ENCODE peak calls at places on chromosomes 6 and 20, in seven cellular contexts. K is A549; S is naive thymus-derived CD4-positive, alpha-beta T cell; X is CD4-positive, alpha-beta T cell; L is ascending aorta; Q is psoas muscle; U is vagina. I is an unnamed sample.

GRCh38 chr20:30912006-30912660 is 345.3 kb upstream of the DEFB115 start:
- DNase-seq in K (no peak), Q (no peak), U (no peak), X (no peak), L (no peak), S (no peak), I (no peak)

GRCh38 chr6:10305740-10306423 is 109.0 kb downstream of the TFAP2A start:
- DNase-seq in X (no peak), L (no peak), S (no peak), K (peak), Q (no peak), U (no peak), I (no peak)

GRCh38 chr6:154371337-154371736 is 14.7 kb upstream of the IPCEF1 start:
- DNase-seq in U (no peak), S (no peak), Q (no peak), K (no peak), L (no peak), X (no peak), I (no peak)

GRCh38 chr6:41909727-41910126 is 11.2 kb downstream of the MED20 start:
- DNase-seq in Q (no peak), S (no peak), X (no peak), L (no peak), U (no peak), K (no peak), I (no peak)

GRCh38 chr20:59817406-59817805 is 116.0 kb downstream of the SYCP2 start:
- DNase-seq in X (no peak), U (no peak), S (no peak), Q (no peak), K (no peak), L (no peak), I (no peak)

GRCh38 chr6:113903666-113904330 is 46.7 kb downstream of the MARCKS start:
- DNase-seq in L (no peak), U (no peak), K (no peak), X (no peak), Q (no peak), S (no peak), I (no peak)

GRCh38 chr6:15427360-15428070 is 181.6 kb downstream of the JARID2 start:
- DNase-seq in L (no peak), U (no peak), K (no peak), Q (no peak), S (no peak), X (no peak), I (no peak)

GRCh38 chr6:87705070-87705691 is 3.1 kb upstream of the AKIRIN2 start:
- DNase-seq in K (peak), S (no peak), Q (no peak), X (no peak), L (no peak), U (no peak), I (no peak)

GRCh38 chr6:43488667-43489276 is 11.4 kb downstream of the TJAP1 start:
- DNase-seq in S (no peak), K (no peak), Q (no peak), X (no peak), L (no peak), U (no peak), I (no peak)

GRCh38 chr6:116680880-116681672 is at the start of gene KPNA5:
- DNase-seq in X (peak), U (no peak), L (peak), K (peak), Q (peak), S (peak), I (peak)

GRCh38 chr6:98871057-98871456 is 36.7 kb downstream of the POU3F2 start:
- DNase-seq in K (no peak), L (no peak), Q (no peak), S (no peak), X (no peak), U (no peak), I (no peak)

GRCh38 chr20:37257530-37257929 is 4.1 kb downstream of the GHRH start:
- DNase-seq in X (no peak), U (no peak), L (no peak), Q (no peak), K (no peak), S (no peak), I (no peak)

GRCh38 chr6:122789862-122790739 is 1.0 kb downstream of the SMPDL3A start:
- DNase-seq in L (no peak), K (no peak), Q (peak), U (no peak), X (no peak), S (no peak), I (no peak)

GRCh38 chr6:35385457-35386202 is 43.3 kb downstream of the PPARD start:
- DNase-seq in X (no peak), L (no peak), Q (peak), K (no peak), S (no peak), U (no peak), I (no peak)

GRCh38 chr6:41467627-41468404 is 78.4 kb upstream of the FOXP4 start:
- DNase-seq in X (no peak), Q (no peak), S (no peak), K (no peak), L (no peak), U (no peak), I (no peak)

GRCh38 chr6:170053966-170054661 is 236.8 kb downstream of the DLL1 start:
- DNase-seq in X (no peak), Q (no peak), K (no peak), L (no peak), S (no peak), U (no peak), I (no peak)

GRCh38 chr6:42131531-42131930 is 10.9 kb downstream of the C6orf132 start:
- DNase-seq in S (no peak), Q (no peak), U (no peak), L (no peak), K (no peak), X (no peak), I (no peak)

GRCh38 chr20:35319206-35320197 is 27.3 kb upstream of the FAM83C start:
- DNase-seq in S (no peak), X (no peak), U (no peak), L (no peak), Q (no peak), K (peak), I (no peak)

GRCh38 chr6:152292595-152292994 is 344.6 kb downstream of the SYNE1 start:
- DNase-seq in U (no peak), L (no peak), X (no peak), Q (no peak), K (no peak), S (no peak), I (no peak)

GRCh38 chr6:41689171-41690008 is 46.0 kb downstream of the TFEB start:
- DNase-seq in L (no peak), U (no peak), X (no peak), S (no peak), K (no peak), Q (no peak), I (no peak)

GRCh38 chr6:136609878-136610706 is 59.9 kb upstream of the MAP7 start:
- DNase-seq in Q (peak), S (no peak), X (no peak), U (no peak), K (peak), L (peak), I (peak)

GRCh38 chr20:1392443-1392692 is 486 bp downstream of the FKBP1A start:
- DNase-seq in Q (no peak), S (no peak), K (no peak), U (no peak), X (no peak), L (no peak), I (no peak)

GRCh38 chr20:37451616-37452015 is 69.4 kb upstream of the NNAT start:
- DNase-seq in X (no peak), S (no peak), L (no peak), Q (no peak), U (no peak), K (no peak), I (no peak)

GRCh38 chr6:147390909-147391536 is 117.5 kb upstream of the SAMD5 start:
- DNase-seq in S (no peak), U (no peak), Q (no peak), X (no peak), L (no peak), K (peak), I (no peak)

GRCh38 chr6:84061613-84062398 is 28.2 kb downstream of the MRAP2 start:
- DNase-seq in U (no peak), Q (no peak), L (no peak), S (no peak), X (no peak), K (no peak), I (no peak)

GRCh38 chr20:1341561-1342265 is 12.8 kb upstream of the SDCBP2 start:
- DNase-seq in S (no peak), Q (no peak), U (no peak), K (no peak), L (no peak), X (no peak), I (no peak)

GRCh38 chr6:97586344-97586743 is 303.3 kb upstream of the MMS22L start:
- DNase-seq in S (no peak), L (no peak), U (no peak), X (no peak), K (peak), Q (no peak), I (no peak)

GRCh38 chr6:13733178-13733851 is 21.7 kb upstream of the RANBP9 start:
- DNase-seq in L (no peak), U (no peak), K (peak), Q (peak), X (no peak), S (no peak), I (no peak)

GRCh38 chr6:110325197-110325596 is 33.0 kb downstream of the METTL24 start:
- DNase-seq in X (no peak), U (no peak), K (no peak), L (no peak), S (no peak), Q (no peak), I (no peak)

GRCh38 chr6:113857565-113858066 is 471 bp downstream of the MARCKS start:
- DNase-seq in U (no peak), L (no peak), K (peak), X (no peak), S (no peak), Q (peak), I (no peak)

GRCh38 chr6:121235386-121235785 is 98.9 kb downstream of the TBC1D32 start:
- DNase-seq in U (no peak), X (no peak), S (no peak), Q (no peak), L (no peak), K (no peak), I (no peak)

GRCh38 chr20:22681591-22682248 is 97.3 kb upstream of the FOXA2 start:
- DNase-seq in K (no peak), Q (no peak), S (no peak), L (no peak), X (no peak), U (no peak), I (no peak)

GRCh38 chr6:72321741-72322140 is 300.1 kb upstream of the KCNQ5 start:
- DNase-seq in U (no peak), K (no peak), Q (no peak), X (no peak), S (no peak), L (no peak), I (no peak)

GRCh38 chr6:149033454-149034241 is 283.9 kb upstream of the TAB2 start:
- DNase-seq in Q (no peak), K (no peak), S (no peak), L (no peak), U (no peak), X (no peak), I (no peak)

GRCh38 chr20:3705970-3706739 is 6.2 kb downstream of the SIGLEC1 start:
- DNase-seq in S (no peak), K (no peak), Q (no peak), X (no peak), U (no peak), L (no peak), I (no peak)

GRCh38 chr20:17863577-17864292 is 104.9 kb downstream of the SNX5 start:
- DNase-seq in Q (no peak), U (no peak), L (no peak), K (peak), X (no peak), S (no peak), I (no peak)

GRCh38 chr6:45554596-45554995 is 176.9 kb upstream of the SUPT3H start:
- DNase-seq in L (no peak), U (no peak), K (no peak), X (no peak), S (no peak), Q (no peak), I (no peak)

GRCh38 chr6:45557454-45557853 is 179.7 kb upstream of the SUPT3H start:
- DNase-seq in S (no peak), K (no peak), Q (no peak), X (no peak), U (no peak), L (no peak), I (no peak)

GRCh38 chr6:45556828-45557227 is 179.1 kb upstream of the SUPT3H start:
- DNase-seq in L (no peak), K (no peak), Q (no peak), X (no peak), U (no peak), S (no peak), I (no peak)

GRCh38 chr6:45553730-45554344 is 176.1 kb upstream of the SUPT3H start:
- DNase-seq in S (no peak), X (no peak), L (no peak), Q (no peak), U (no peak), K (no peak), I (no peak)

GRCh38 chr6:45555981-45556771 is 178.4 kb upstream of the SUPT3H start:
- DNase-seq in K (no peak), U (no peak), S (no peak), Q (no peak), X (no peak), L (no peak), I (no peak)
- H3K27ac ChIP-seq in K (no peak), U (peak), S (no peak), Q (no peak), X (no peak), L (no peak), I (no peak)

GRCh38 chr20:48149887-48150286 is 364.6 kb upstream of the SULF2 start:
- DNase-seq in Q (no peak), K (no peak), X (no peak), U (no peak), L (no peak), S (no peak), I (no peak)
- H3K27ac ChIP-seq in Q (no peak), K (no peak), X (no peak), U (no peak), L (no peak), S (no peak), I (no peak)

GRCh38 chr6:21914121-21914973 is 320.8 kb downstream of the SOX4 start:
- DNase-seq in U (no peak), Q (peak), S (peak), X (peak), K (no peak), L (no peak), I (peak)

GRCh38 chr6:21915707-21916399 is 322.3 kb downstream of the SOX4 start:
- DNase-seq in U (no peak), S (no peak), Q (no peak), K (peak), X (no peak), L (no peak), I (no peak)

GRCh38 chr6:21922086-21922485 is 328.5 kb downstream of the SOX4 start:
- DNase-seq in U (no peak), S (no peak), K (peak), L (no peak), Q (no peak), X (no peak), I (no peak)

GRCh38 chr6:21918666-21919065 is 325.1 kb downstream of the SOX4 start:
- DNase-seq in U (no peak), K (no peak), S (no peak), X (no peak), Q (no peak), L (no peak), I (no peak)

GRCh38 chr6:21918081-21918480 is 324.5 kb downstream of the SOX4 start:
- DNase-seq in L (no peak), K (no peak), X (no peak), Q (no peak), U (no peak), S (no peak), I (no peak)
- H3K27ac ChIP-seq in L (no peak), K (no peak), X (no peak), Q (no peak), U (no peak), S (no peak), I (no peak)

GRCh38 chr20:14919473-14920157 is 582.2 kb upstream of the FLRT3 start:
- DNase-seq in S (no peak), X (no peak), U (no peak), Q (no peak), L (no peak), K (peak), I (no peak)
- H3K27ac ChIP-seq in S (no peak), X (no peak), U (no peak), Q (peak), L (no peak), K (no peak), I (no peak)

GRCh38 chr6:7540595-7540994 is 876 bp upstream of the DSP start:
- DNase-seq in K (peak), Q (no peak), S (no peak), U (no peak), L (no peak), X (no peak), I (no peak)

GRCh38 chr6:7535498-7535897 is 6.0 kb upstream of the DSP start:
- DNase-seq in Q (no peak), U (no peak), L (no peak), K (no peak), X (no peak), S (no peak), I (no peak)

GRCh38 chr6:7538484-7538883 is 3.0 kb upstream of the DSP start:
- DNase-seq in L (no peak), S (no peak), U (no peak), X (no peak), Q (no peak), K (no peak), I (no peak)

GRCh38 chr6:7534192-7534591 is 7.3 kb upstream of the DSP start:
- DNase-seq in S (no peak), K (no peak), Q (no peak), X (no peak), U (no peak), L (no peak), I (no peak)

DNA sequence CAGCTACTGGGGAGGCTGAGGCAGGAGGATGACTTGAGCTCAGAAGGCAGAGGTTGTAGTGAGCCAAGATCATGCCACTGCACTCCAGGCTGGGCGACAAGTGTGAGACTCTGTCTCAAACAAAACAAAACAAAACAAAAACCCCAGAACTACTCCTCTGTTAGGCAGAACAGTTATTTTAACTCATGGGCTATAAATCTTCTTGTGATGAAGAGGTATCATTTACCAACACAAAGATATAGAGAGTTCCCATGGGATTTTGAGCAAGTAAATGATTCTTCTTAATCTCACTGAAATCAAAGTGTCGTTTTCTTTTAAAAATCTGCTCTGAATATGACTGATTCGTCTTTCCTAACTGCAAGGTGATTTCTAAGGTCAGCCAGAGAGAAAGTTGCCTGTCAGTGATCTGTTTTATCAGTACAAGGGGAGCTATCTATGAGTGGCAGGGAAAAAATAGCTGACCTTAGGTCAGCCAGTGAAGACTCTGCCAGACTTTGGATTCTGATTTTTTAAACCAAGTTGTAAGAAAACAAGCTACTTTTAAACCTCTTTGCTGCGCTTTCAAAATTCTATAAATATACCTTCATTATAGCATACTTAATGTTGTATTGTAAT is 3.8 kb upstream of the DSP start:
- DNase-seq in K (no peak), U (no peak), Q (no peak), L (no peak), X (no peak), S (no peak), I (no peak)
- H3K27ac ChIP-seq in K (no peak), U (no peak), Q (no peak), L (no peak), X (no peak), S (no peak), I (no peak)

GRCh38 chr20:5150226-5151076 is 23.6 kb downstream of the CDS2 start:
- DNase-seq in X (no peak), U (no peak), Q (peak), K (peak), L (no peak), S (no peak), I (no peak)
- H3K27ac ChIP-seq in X (no peak), U (no peak), Q (peak), K (peak), L (peak), S (no peak), I (peak)

GRCh38 chr20:33719277-33719988 is 677 bp downstream of the PXMP4 start:
- DNase-seq in S (peak), L (no peak), K (no peak), X (no peak), Q (no peak), U (no peak), I (no peak)
- H3K27ac ChIP-seq in S (peak), L (peak), K (peak), X (peak), Q (peak), U (peak), I (peak)

GRCh38 chr6:125970760-125971159 is 14.2 kb downstream of the HINT3 start:
- DNase-seq in L (no peak), U (no peak), K (no peak), Q (no peak), S (no peak), X (no peak), I (no peak)

GRCh38 chr6:125966569-125966968 is 10.0 kb downstream of the HINT3 start:
- DNase-seq in K (no peak), U (no peak), Q (no peak), X (no peak), L (no peak), S (no peak), I (no peak)

GRCh38 chr6:125962900-125963497 is 6.4 kb downstream of the HINT3 start:
- DNase-seq in S (no peak), X (no peak), K (no peak), L (no peak), U (no peak), Q (no peak), I (no peak)

GRCh38 chr6:125974214-125974866 is 12.0 kb upstream of the TRMT11 start:
- DNase-seq in L (no peak), U (no peak), S (peak), Q (no peak), K (peak), X (no peak), I (no peak)

GRCh38 chr6:125968493-125968892 is 11.9 kb downstream of the HINT3 start:
- DNase-seq in X (no peak), U (no peak), S (no peak), K (no peak), Q (no peak), L (no peak), I (no peak)
- H3K27ac ChIP-seq in X (no peak), U (no peak), S (no peak), K (no peak), Q (no peak), L (no peak), I (no peak)